ENCODE peak calls at places on chromosomes 7 and 10, in nine cellular contexts. F is sigmoid colon; K is lower lobe of right lung; J is CD8-positive, alpha-beta T cell; T is fibroblast of lung; C is SK-N-SH; R is heart right ventricle; M is IMR-90; Y is endodermal cell. Z is an unnamed sample.

GRCh38 chr7:91299952-91300775 is 35.9 kb downstream of the FZD1 start:
- DNase-seq in C (no peak), F (no peak), T (no peak), J (no peak), M (no peak), Y (no peak), K (no peak), R (peak; percentile 9), Z (no peak)

GRCh38 chr7:117251687-117252086 is 71.2 kb downstream of the WNT2 start:
- DNase-seq in J (no peak), F (no peak), T (peak; percentile 33), K (no peak), R (no peak), Y (no peak), M (peak; percentile 91), C (no peak), Z (peak; percentile 47)

GRCh38 chr7:32588657-32589056 is 93.4 kb downstream of the AVL9 start:
- DNase-seq in K (no peak), M (peak; percentile 73), R (no peak), Y (no peak), T (peak; percentile 83), C (no peak), J (no peak), F (no peak), Z (peak; percentile 88)

GRCh38 chr10:71061472-71061871 is 150.9 kb upstream of the UNC5B start:
- DNase-seq in R (no peak), M (no peak), F (no peak), J (no peak), Y (peak; percentile 57), K (no peak), C (no peak), T (no peak), Z (no peak)

GRCh38 chr10:100562806-100563293 is 27.1 kb downstream of the HIF1AN start:
- DNase-seq in T (peak; percentile 38), F (no peak), M (peak; percentile 37), K (no peak), R (no peak), C (peak; percentile 72), Y (peak; percentile 92), J (no peak), Z (peak; percentile 49)

GRCh38 chr7:137606061-137606674 is 240.6 kb downstream of the DGKI start:
- DNase-seq in M (peak; percentile 71), C (no peak), J (no peak), R (no peak), Y (no peak), T (peak; percentile 76), K (no peak), F (no peak), Z (peak; percentile 66)

GRCh38 chr10:34737772-34738169 is 77.3 kb downstream of the PARD3 start:
- DNase-seq in M (no peak), R (no peak), J (no peak), Y (no peak), C (no peak), K (no peak), T (no peak), F (no peak), Z (no peak)

GRCh38 chr10:123930340-123931001 is 38.9 kb upstream of the CPXM2 start:
- DNase-seq in C (no peak), T (no peak), M (peak; percentile 15), K (no peak), F (peak; percentile 75), Y (no peak), R (no peak), J (no peak), Z (peak; percentile 45)

GRCh38 chr10:84267503-84268126 is 22.8 kb downstream of the RGR start:
- DNase-seq in C (no peak), R (no peak), K (peak; percentile 67), Y (peak; percentile 91), F (no peak), T (peak; percentile 51), J (peak; percentile 41), M (peak; percentile 67), Z (peak; percentile 51)

GRCh38 chr10:12741255-12741915 is 260.1 kb downstream of the CCDC3 start:
- DNase-seq in T (no peak), F (peak; percentile 85), J (no peak), M (no peak), R (peak; percentile 43), Y (no peak), C (no peak), K (no peak), Z (no peak)

GRCh38 chr10:132606536-132607316 is 69.1 kb downstream of the INPP5A start:
- DNase-seq in R (peak; percentile 51), C (peak; percentile 96), M (peak; percentile 49), T (peak; percentile 46), J (no peak), K (no peak), Y (no peak), F (peak; percentile 74), Z (peak; percentile 77)

GRCh38 chr7:519974-520458 is 370 bp upstream of the PDGFA start:
- DNase-seq in K (peak; percentile 72), Y (peak; percentile 90), F (peak; percentile 80), T (peak; percentile 45), C (peak; percentile 83), R (peak; percentile 57), M (peak; percentile 36), J (no peak), Z (peak; percentile 74)

GRCh38 chr7:144821069-144821468 is 14.8 kb downstream of the TPK1 start:
- DNase-seq in K (no peak), R (no peak), M (no peak), T (no peak), Y (no peak), F (no peak), J (no peak), C (no peak), Z (no peak)

GRCh38 chr7:133354546-133355324 is 101.9 kb downstream of the EXOC4 start:
- DNase-seq in Y (no peak), M (peak; percentile 80), J (no peak), C (no peak), F (no peak), R (no peak), K (no peak), T (peak; percentile 58), Z (no peak)

GRCh38 chr7:1124164-1124563 is 35.8 kb downstream of the ZFAND2A start:
- DNase-seq in R (no peak), C (no peak), Y (peak; percentile 48), F (no peak), M (no peak), K (peak; percentile 25), T (no peak), J (no peak), Z (no peak)

GRCh38 chr7:156160811-156161210 is 348.5 kb upstream of the SHH start:
- DNase-seq in J (no peak), R (no peak), K (no peak), T (no peak), C (no peak), Y (peak; percentile 89), M (no peak), F (no peak), Z (no peak)

GRCh38 chr7:37570145-37570544 is 113.4 kb upstream of the GPR141 start:
- DNase-seq in M (no peak), T (no peak), R (no peak), F (no peak), Y (no peak), C (no peak), J (no peak), K (no peak), Z (no peak)

GRCh38 chr7:140899883-140900282 is 24.8 kb downstream of the BRAF start:
- DNase-seq in J (no peak), C (peak; percentile 63), K (no peak), T (peak; percentile 17), R (no peak), F (no peak), Y (peak; percentile 56), M (no peak), Z (peak; percentile 13)
- TF ChIP-seq CTCF in J (no peak), C (no peak), K (no peak), T (no peak), R (no peak), F (no peak), Y (peak; percentile 58), M (no peak), Z (no peak)

DNA sequence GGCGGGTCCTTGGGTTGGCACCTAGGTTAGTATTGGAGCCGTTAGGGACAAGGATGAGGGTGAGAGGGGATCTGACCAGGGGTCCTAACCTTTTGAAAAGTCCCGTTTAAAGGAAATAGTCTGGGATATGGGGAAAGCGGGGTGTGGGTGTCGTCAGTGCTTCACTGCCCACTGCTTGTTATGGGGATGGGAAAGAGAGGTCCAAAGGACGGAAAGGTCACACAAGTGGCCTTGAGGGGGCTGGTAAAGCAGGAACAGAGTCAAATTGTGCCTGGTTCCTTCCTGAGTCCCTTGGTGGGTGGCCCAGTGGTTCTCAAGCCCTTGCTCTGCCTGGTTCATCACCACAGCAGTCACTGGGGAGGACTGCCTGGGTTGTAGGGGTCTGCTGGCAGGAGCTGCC is 2.6 kb upstream of the ZNF775 start:
- DNase-seq in M (no peak), R (no peak), T (no peak), Y (peak; percentile 45), K (no peak), F (no peak), C (no peak), J (no peak), Z (no peak)
- H3K4me1 ChIP-seq in M (peaks cover 8% of the 10 kb centered on the region), R (peaks cover 49% of the 10 kb centered on the region), T (peaks cover 5% of the 10 kb centered on the region), Y (peaks cover 14% of the 10 kb centered on the region), K (peaks cover 39% of the 10 kb centered on the region), F (no peaks in the 10 kb centered on the region), C (no peaks in the 10 kb centered on the region), J (peaks cover 37% of the 10 kb centered on the region), Z (peaks cover 36% of the 10 kb centered on the region)

DNA sequence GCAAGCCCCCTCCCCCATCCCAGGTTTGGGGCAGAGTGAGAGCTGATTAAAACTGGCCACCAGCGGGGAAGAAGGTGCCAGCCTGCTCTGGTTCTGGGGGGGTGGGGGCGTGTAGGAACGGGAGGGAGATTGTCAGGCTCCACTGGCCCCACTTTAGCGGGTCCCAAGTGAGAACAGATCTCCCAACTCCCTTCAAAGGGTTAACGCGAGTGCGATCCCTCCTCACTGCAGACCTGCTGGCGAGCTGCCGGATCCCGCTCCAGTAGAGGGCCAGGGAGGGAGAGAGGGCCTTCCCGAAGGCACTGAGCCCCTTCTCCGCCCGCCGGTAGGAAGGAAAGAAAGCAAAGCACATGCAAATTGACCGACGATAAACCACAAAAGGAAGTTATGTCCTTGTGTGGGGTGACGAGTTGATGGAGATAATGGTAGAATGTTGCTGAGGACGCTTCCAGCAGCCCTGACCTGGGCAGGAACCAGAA is 1.3 kb downstream of the NRG3 start:
- DNase-seq in T (no peak), R (no peak), Y (peak; percentile 89), M (no peak), K (no peak), C (peak; percentile 45), F (no peak), J (no peak), Z (peak; percentile 57)
- H3K4me3 ChIP-seq in T (no peak overlapping the region), R (peak overlapping the region; percentile 30), Y (peak overlapping the region; percentile 79), M (no peak overlapping the region), K (peak overlapping the region; percentile 53), C (no peak overlapping the region), F (peak overlapping the region; percentile 2), J (peak overlapping the region; percentile 11), Z (peak overlapping the region; percentile 42)

GRCh38 chr10:70052462-70053211 is at the start of gene MACROH2A2:
- DNase-seq in F (peak; percentile 79), J (no peak), R (peak; percentile 59), C (peak; percentile 89), M (peak; percentile 66), T (peak; percentile 69), Y (peak; percentile 94), K (peak; percentile 53), Z (peak; percentile 85)
- TF ChIP-seq CTCF in F (peak; percentile 31), J (no peak), R (peak; percentile 44), C (peak; percentile 53), M (peak; percentile 44), T (peak; percentile 44), Y (peak; percentile 72), K (peak; percentile 28), Z (peak; percentile 53)

GRCh38 chr10:86763404-86763803 is 7.0 kb downstream of the BMPR1A start:
- DNase-seq in F (no peak), J (no peak), T (no peak), Y (no peak), C (no peak), M (no peak), K (no peak), R (no peak), Z (no peak)
- H3K4me1 ChIP-seq in F (no peaks in the 10 kb centered on the region), J (no peaks in the 10 kb centered on the region), T (no peaks in the 10 kb centered on the region), Y (no peaks in the 10 kb centered on the region), C (peaks cover 4% of the 10 kb centered on the region), M (no peaks in the 10 kb centered on the region), K (no peaks in the 10 kb centered on the region), R (peaks cover 61% of the 10 kb centered on the region), Z (peaks cover 23% of the 10 kb centered on the region)